ENCODE peak calls at places on chromosomes 13 and 19, in seven cellular contexts. S is RWPE1, D is colonic mucosa, W is psoas muscle, P is BJ, Z is breast epithelium, Q is bronchial epithelial cell. C is an unnamed sample.
A peak's percentile ranks its signal among the peaks of the same experiment; 100 is the strongest.

GRCh38 chr19:18644144-18645034 is 7.6 kb downstream of the KLHL26 start:
- DNase-seq in S (no peak), D (no peak), W (no peak), P (no peak), Z (peak; percentile 54), Q (peak; percentile 37), C (no peak)

GRCh38 chr19:39444598-39445257 is 654 bp upstream of the SUPT5H start:
- DNase-seq in S (no peak), D (peak; percentile 25), W (no peak), P (no peak), Z (no peak), Q (no peak), C (no peak)

GRCh38 chr19:14103310-14103709 is 12.8 kb upstream of the SAMD1 start:
- DNase-seq in S (no peak), D (no peak), W (no peak), P (no peak), Z (no peak), Q (no peak), C (no peak)

GRCh38 chr19:41861098-41861768 is 1.2 kb downstream of the RPS19 start:
- DNase-seq in S (no peak), D (no peak), W (no peak), P (no peak), Z (no peak), Q (no peak), C (no peak)

GRCh38 chr13:114097893-114098688 is 34.3 kb downstream of the RASA3 start:
- DNase-seq in S (no peak), D (no peak), W (no peak), P (no peak), Z (no peak), Q (no peak), C (no peak)

GRCh38 chr19:23718802-23719201 is 31.8 kb upstream of the ZNF675 start:
- DNase-seq in S (no peak), D (no peak), W (no peak), P (no peak), Z (no peak), Q (no peak), C (no peak)

GRCh38 chr19:6677924-6678689 is 8.1 kb upstream of the TNFSF14 start:
- DNase-seq in S (no peak), D (peak; percentile 37), W (no peak), P (no peak), Z (no peak), Q (no peak), C (no peak)

GRCh38 chr13:110455941-110456340 is 105.6 kb downstream of the RAB20 start:
- DNase-seq in S (peak; percentile 74), D (peak; percentile 83), W (peak; percentile 72), P (no peak), Z (peak; percentile 73), Q (peak; percentile 65), C (peak; percentile 77)

GRCh38 chr13:57375876-57376275 is 208.9 kb downstream of the PRR20E start:
- DNase-seq in S (no peak), D (no peak), W (no peak), P (no peak), Z (no peak), Q (no peak), C (no peak)

GRCh38 chr19:2487780-2488330 is 11.9 kb downstream of the GADD45B start:
- DNase-seq in S (no peak), D (no peak), W (no peak), P (no peak), Z (no peak), Q (no peak), C (no peak)

GRCh38 chr13:54989418-54989817 is 1960.8 kb downstream of the OLFM4 start:
- DNase-seq in S (no peak), D (no peak), W (no peak), P (no peak), Z (no peak), Q (no peak), C (no peak)
- TF ChIP-seq CTCF in S (no peak), D (no peak), W (no peak), P (no peak), Z (no peak), Q (no peak), C (no peak)

GRCh38 chr13:27730191-27730590 is 62.1 kb upstream of the GSX1 start:
- DNase-seq in S (no peak), D (no peak), W (no peak), P (no peak), Z (no peak), Q (no peak), C (no peak)

DNA sequence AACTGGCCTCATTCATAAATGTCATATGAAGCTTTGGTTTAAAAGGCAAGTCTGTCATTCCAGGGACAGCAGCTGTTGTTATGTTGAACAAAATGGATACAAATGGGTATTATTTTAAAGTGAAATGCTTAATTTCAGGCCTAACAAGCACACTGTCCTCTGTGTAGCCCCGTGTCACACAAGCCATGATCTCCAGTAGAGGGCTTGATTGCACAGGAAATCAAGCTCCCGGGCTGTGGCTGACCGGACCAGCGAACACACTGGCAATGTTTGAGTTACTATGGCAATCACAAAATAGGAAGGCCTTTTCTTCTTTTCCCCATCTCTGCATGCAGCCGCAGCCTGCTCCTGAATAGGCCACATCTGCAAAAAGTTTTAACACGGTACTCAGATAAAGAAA is 64.0 kb upstream of the GSX1 start:
- DNase-seq in S (no peak), D (no peak), W (no peak), P (no peak), Z (no peak), Q (no peak), C (no peak)
- TF ChIP-seq CTCF in S (no peak), D (no peak), W (no peak), P (no peak), Z (no peak), Q (no peak), C (no peak)

GRCh38 chr13:59318320-59318930 is 845.3 kb downstream of the DIAPH3 start:
- DNase-seq in S (peak; percentile 8), D (peak; percentile 68), W (peak; percentile 54), P (no peak), Z (no peak), Q (peak; percentile 43), C (peak; percentile 86)
- TF ChIP-seq CTCF in S (peak; percentile 53), D (peak; percentile 64), W (peak; percentile 60), P (peak; percentile 76), Z (peak; percentile 22), Q (peak; percentile 68), C (peak; percentile 72)

GRCh38 chr19:11106477-11106876 is 17.2 kb downstream of the LDLR start:
- DNase-seq in S (no peak), D (no peak), W (no peak), P (no peak), Z (no peak), Q (no peak), C (no peak)
- TF ChIP-seq CTCF in S (no peak), D (no peak), W (no peak), P (no peak), Z (no peak), Q (no peak), C (no peak)

GRCh38 chr13:21668665-21669599 is 1.9 kb upstream of the FGF9 start:
- DNase-seq in S (no peak), D (peak; percentile 51), W (peak; percentile 41), P (no peak), Z (no peak), Q (no peak), C (no peak)

GRCh38 chr13:21670883-21671792 is at the start of gene FGF9:
- DNase-seq in S (peak; percentile 71), D (peak; percentile 85), W (peak; percentile 81), P (no peak), Z (peak; percentile 26), Q (peak; percentile 68), C (peak; percentile 73)

GRCh38 chr13:21671793-21672680 is 1.2 kb downstream of the FGF9 start:
- DNase-seq in S (no peak), D (no peak), W (no peak), P (no peak), Z (no peak), Q (no peak), C (no peak)

GRCh38 chr13:21672811-21673591 is 2.1 kb downstream of the FGF9 start:
- DNase-seq in S (no peak), D (peak; percentile 31), W (no peak), P (no peak), Z (no peak), Q (no peak), C (no peak)

DNA sequence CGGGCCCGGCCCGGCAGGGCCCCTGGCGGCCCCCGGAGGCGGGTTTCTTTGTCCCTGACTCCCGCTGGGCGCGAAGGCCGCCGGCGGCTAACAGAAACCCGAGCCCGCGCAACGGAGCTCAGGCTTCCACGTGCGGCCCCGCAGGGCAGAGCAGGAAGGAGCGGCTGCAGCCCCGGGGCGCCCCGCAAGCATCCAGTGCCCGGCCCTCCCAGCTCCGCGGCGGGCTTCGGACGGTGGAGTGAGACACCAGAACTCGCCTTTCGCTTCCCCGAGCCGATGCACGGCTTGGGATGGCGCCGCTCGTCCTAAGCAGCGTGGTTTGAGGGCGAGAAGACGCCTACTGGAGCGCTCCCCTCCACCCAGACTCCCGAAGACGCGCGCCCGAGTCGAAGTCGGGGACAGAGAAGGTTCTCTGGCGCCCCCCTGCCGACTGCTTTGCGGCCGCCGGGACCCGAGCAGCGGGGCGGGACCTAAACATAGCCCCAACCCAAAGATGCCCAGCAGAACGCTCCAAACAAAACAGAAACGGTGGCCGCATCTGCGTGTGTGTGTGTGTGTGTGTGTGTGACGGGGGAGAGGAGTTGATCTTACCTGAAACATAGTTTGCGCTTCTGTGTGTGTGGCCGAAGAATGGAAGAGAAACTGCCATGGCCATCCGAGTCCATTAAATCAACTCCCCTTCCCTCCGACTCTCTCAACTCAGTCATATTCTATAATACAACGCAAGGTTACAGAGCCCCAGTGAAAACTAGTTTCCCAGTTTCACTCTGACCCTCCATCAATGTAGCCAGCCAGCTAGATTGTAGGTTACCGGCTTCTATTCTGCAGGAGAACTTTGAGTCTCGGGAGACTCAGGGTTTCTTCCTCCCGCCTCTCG is 629 bp upstream of the FGF9 start:
- DNase-seq in S (peak; percentile 40), D (peak; percentile 78), W (peak; percentile 61), P (no peak), Z (no peak), Q (no peak), C (peak; percentile 51)
- TF ChIP-seq CTCF in S (peak; percentile 44), D (no peak), W (no peak), P (peak; percentile 35), Z (no peak), Q (peak; percentile 10), C (no peak)

GRCh38 chr13:74227476-74228158 is 93.4 kb upstream of the KLF12 start:
- DNase-seq in S (no peak), D (no peak), W (no peak), P (no peak), Z (no peak), Q (no peak), C (no peak)

GRCh38 chr13:74226791-74227475 is 92.7 kb upstream of the KLF12 start:
- DNase-seq in S (no peak), D (no peak), W (no peak), P (no peak), Z (no peak), Q (no peak), C (no peak)

GRCh38 chr13:74229242-74229641 is 95.0 kb upstream of the KLF12 start:
- DNase-seq in S (no peak), D (no peak), W (no peak), P (no peak), Z (no peak), Q (no peak), C (no peak)

DNA sequence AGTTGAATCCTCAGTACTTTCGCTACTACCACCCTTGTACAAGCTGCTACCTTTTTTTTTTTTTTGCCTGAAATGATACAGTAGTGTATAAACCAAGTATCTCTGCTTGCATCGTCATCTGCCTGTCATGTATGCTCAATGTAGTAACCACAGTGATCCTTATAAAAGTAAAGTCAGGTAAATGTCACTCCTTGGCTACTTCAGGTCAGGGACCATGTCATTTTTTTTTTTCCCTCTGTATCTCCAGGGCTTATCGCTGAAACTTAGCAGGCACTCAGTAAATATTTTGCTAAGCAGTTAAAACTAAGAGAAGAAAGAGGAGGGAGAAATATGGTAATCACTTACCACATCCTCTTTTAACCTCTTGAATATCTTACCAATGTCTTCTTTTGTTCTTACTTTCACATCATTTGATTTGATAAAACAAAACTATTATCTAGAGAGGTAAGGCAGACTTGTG is 96.8 kb upstream of the KLF12 start:
- DNase-seq in S (no peak), D (no peak), W (no peak), P (no peak), Z (no peak), Q (no peak), C (no peak)
- TF ChIP-seq CTCF in S (no peak), D (no peak), W (no peak), P (no peak), Z (no peak), Q (no peak), C (no peak)

C was measured in MCF 10A.